ENCODE peak calls at places on chromosomes 2 and 18, in seven cellular contexts. B is suprapubic skin, W is IMR-90, M is heart left ventricle, T is sigmoid colon, U is H1, S is stomach. X is an unnamed sample.

GRCh38 chr18:24176727-24177416 is 38.0 kb downstream of the CABYR start:
- DNase-seq in T (peak), M (peak), B (no peak), U (peak), S (peak), W (peak), X (peak)

GRCh38 chr2:85843543-85843942 is 45.2 kb downstream of the ST3GAL5 start:
- DNase-seq in U (peak), B (no peak), S (no peak), T (no peak), M (no peak), W (no peak), X (peak)

GRCh38 chr2:136230471-136230870 is 112.5 kb upstream of the CXCR4 start:
- DNase-seq in M (no peak), S (no peak), T (no peak), B (no peak), W (no peak), U (no peak), X (no peak)

GRCh38 chr2:9631976-9632700 is 1.3 kb upstream of the YWHAQ start:
- DNase-seq in M (peak), T (no peak), B (no peak), S (no peak), W (no peak), U (peak), X (no peak)

GRCh38 chr18:10274327-10274726 is 180.1 kb upstream of the APCDD1 start:
- DNase-seq in B (no peak), S (no peak), W (peak), M (peak), T (peak), U (no peak), X (no peak)

GRCh38 chr2:207815254-207815653 is 45.5 kb upstream of the FZD5 start:
- DNase-seq in S (no peak), M (no peak), T (no peak), B (no peak), W (no peak), U (no peak), X (no peak)

GRCh38 chr2:220120004-220120403 is 492.6 kb downstream of the SLC4A3 start:
- DNase-seq in T (no peak), U (no peak), W (no peak), B (no peak), S (no peak), M (no peak), X (no peak)

GRCh38 chr2:197813093-197813787 is 8.8 kb downstream of the PLCL1 start:
- DNase-seq in B (no peak), M (no peak), S (no peak), W (peak), U (no peak), T (no peak), X (peak)

GRCh38 chr18:23712445-23712844 is 23.2 kb downstream of the LAMA3 start:
- DNase-seq in B (no peak), S (no peak), M (no peak), U (no peak), T (no peak), W (no peak), X (no peak)

GRCh38 chr2:102233132-102233884 is 46.5 kb downstream of the IL1RL2 start:
- DNase-seq in W (no peak), T (no peak), U (peak), S (no peak), M (no peak), B (no peak), X (no peak)

GRCh38 chr2:235694721-235695601 is 201.1 kb downstream of the AGAP1 start:
- DNase-seq in S (no peak), T (no peak), W (peak), B (peak), M (peak), U (no peak), X (no peak)

GRCh38 chr2:71207601-71208000 is 19.3 kb downstream of the PAIP2B start:
- DNase-seq in M (no peak), W (no peak), U (no peak), B (no peak), S (no peak), T (no peak), X (no peak)

GRCh38 chr2:218395456-218395825 is 4.2 kb upstream of the CTDSP1 start:
- DNase-seq in W (no peak), T (peak), U (no peak), B (no peak), M (no peak), S (no peak), X (peak)

GRCh38 chr18:41870817-41871216 is 84.2 kb upstream of the PIK3C3 start:
- DNase-seq in B (no peak), S (no peak), T (no peak), U (no peak), M (no peak), W (peak), X (no peak)

GRCh38 chr2:174744111-174744510 is 20.2 kb downstream of the CHRNA1 start:
- DNase-seq in S (no peak), U (no peak), B (no peak), M (no peak), W (no peak), T (no peak), X (no peak)

GRCh38 chr18:45566025-45566740 is 49.1 kb upstream of the SLC14A2 start:
- DNase-seq in T (no peak), S (no peak), W (peak), B (peak), U (no peak), M (peak), X (no peak)

GRCh38 chr2:200654823-200655222 is 69.0 kb downstream of the AOX1 start:
- DNase-seq in B (no peak), T (no peak), U (no peak), M (no peak), W (no peak), S (no peak), X (no peak)

GRCh38 chr18:76167440-76167839 is 327.6 kb downstream of the ZNF516 start:
- DNase-seq in T (no peak), S (no peak), B (no peak), U (no peak), W (no peak), M (no peak), X (no peak)

GRCh38 chr18:35355140-35355618 is 11.0 kb upstream of the ZNF24 start:
- DNase-seq in B (peak), W (peak), T (peak), S (peak), M (peak), U (peak), X (peak)

GRCh38 chr18:47254341-47254939 is 3.0 kb upstream of the SKOR2 start:
- DNase-seq in T (no peak), M (no peak), W (peak), B (no peak), S (no peak), U (peak), X (peak)

GRCh38 chr2:159084395-159085370 is 116.2 kb downstream of the TANC1 start:
- DNase-seq in U (no peak), M (no peak), S (no peak), B (no peak), T (no peak), W (peak), X (no peak)

GRCh38 chr2:65265090-65266045 is 37.7 kb downstream of the ACTR2 start:
- DNase-seq in T (no peak), S (no peak), B (no peak), W (peak), U (no peak), M (no peak), X (peak)

GRCh38 chr2:197500503-197501179 is 462 bp downstream of the HSPE1 start:
- DNase-seq in U (no peak), W (peak), B (peak), S (no peak), M (no peak), T (no peak), X (peak)

GRCh38 chr18:42222557-42222956 is 267.5 kb downstream of the PIK3C3 start:
- DNase-seq in U (no peak), T (no peak), M (no peak), S (no peak), B (no peak), W (no peak), X (no peak)

GRCh38 chr2:212912445-212913103 is 238.8 kb downstream of the IKZF2 start:
- DNase-seq in W (peak), U (no peak), S (peak), T (no peak), M (no peak), B (no peak), X (no peak)

GRCh38 chr2:25977768-25978167 is 4.5 kb downstream of the KIF3C start:
- DNase-seq in T (no peak), W (peak), B (no peak), U (no peak), M (no peak), S (no peak), X (no peak)

GRCh38 chr2:209049608-209050007 is 374.2 kb upstream of the MAP2 start:
- DNase-seq in B (no peak), M (no peak), T (no peak), U (no peak), W (no peak), S (no peak), X (no peak)

GRCh38 chr2:173028671-173029070 is 47.0 kb upstream of the MAP3K20 start:
- DNase-seq in B (no peak), T (no peak), S (no peak), U (no peak), W (peak), M (no peak), X (no peak)

GRCh38 chr2:235218486-235218907 is 266.7 kb downstream of the SH3BP4 start:
- DNase-seq in M (peak), U (no peak), T (no peak), S (no peak), W (no peak), B (no peak), X (no peak)

GRCh38 chr18:31942301-31942998 is 478 bp downstream of the TRAPPC8 start:
- DNase-seq in T (peak), M (peak), S (no peak), W (peak), U (no peak), B (peak), X (peak)

GRCh38 chr2:137233091-137233490 is 467.7 kb downstream of the THSD7B start:
- DNase-seq in T (no peak), S (no peak), M (no peak), U (no peak), W (no peak), B (no peak), X (no peak)

GRCh38 chr18:29218101-29218500 is 1041.2 kb upstream of the CDH2 start:
- DNase-seq in U (no peak), T (no peak), W (peak), S (no peak), B (no peak), M (no peak), X (no peak)

GRCh38 chr18:74063023-74063422 is 84.6 kb downstream of the FBXO15 start:
- DNase-seq in S (no peak), M (no peak), B (no peak), W (no peak), U (no peak), T (no peak), X (no peak)

GRCh38 chr2:163247151-163247872 is 408.7 kb upstream of the KCNH7 start:
- DNase-seq in S (no peak), U (no peak), M (no peak), B (no peak), T (no peak), W (no peak), X (no peak)

GRCh38 chr2:238021327-238021726 is 39.5 kb upstream of the SCLY start:
- DNase-seq in W (peak), M (no peak), B (no peak), T (no peak), S (no peak), U (no peak), X (no peak)

GRCh38 chr2:178331474-178332431 is 119.2 kb downstream of the PRKRA start:
- DNase-seq in U (no peak), W (no peak), B (no peak), M (no peak), S (no peak), T (no peak), X (no peak)

GRCh38 chr2:174552891-174553290 is 44.7 kb downstream of the WIPF1 start:
- DNase-seq in U (no peak), W (no peak), B (no peak), T (no peak), M (no peak), S (no peak), X (no peak)

DNA sequence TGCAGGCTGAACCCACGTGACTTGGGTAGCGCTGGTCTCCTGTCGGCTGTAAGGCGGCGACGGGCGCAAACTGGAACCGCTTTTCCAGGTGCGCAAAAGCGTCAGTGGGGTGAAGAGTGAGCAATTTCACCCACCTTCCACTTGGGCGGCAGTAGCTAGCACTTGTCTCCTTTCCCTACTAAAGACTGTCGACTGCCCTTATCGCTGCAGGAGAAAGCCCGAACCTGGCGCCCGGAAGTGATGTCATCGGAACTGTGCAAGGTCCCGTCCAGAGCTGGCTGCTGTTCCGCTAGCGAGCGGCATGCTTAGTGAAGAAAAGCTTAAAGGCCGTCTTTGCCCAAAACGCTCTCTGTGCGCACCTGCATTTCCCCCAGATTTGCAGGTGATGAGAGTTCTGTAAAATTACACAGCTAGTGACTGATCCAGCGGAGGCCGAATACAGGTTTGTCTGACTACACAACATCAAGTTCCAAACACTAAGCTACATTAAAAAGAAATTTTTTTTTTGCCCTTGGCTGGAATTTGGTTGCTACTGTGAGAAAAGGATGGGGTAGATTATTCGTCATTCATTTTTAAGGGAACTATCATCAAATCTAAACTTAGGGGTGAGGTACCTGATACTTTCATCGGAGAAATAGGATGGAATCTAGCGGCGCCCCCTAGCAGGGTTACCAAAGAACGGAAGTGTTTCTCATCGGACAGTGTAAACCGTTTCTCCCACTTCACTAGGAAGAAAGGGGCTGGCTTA is at the start of gene OSGEPL1:
- DNase-seq in B (peak), T (peak), M (peak), W (peak), S (peak), U (peak), X (peak)
- TF ChIP-seq POLR2A in B (no peak), T (no peak), M (peak), W (peak), S (no peak), U (peak), X (peak)

DNA sequence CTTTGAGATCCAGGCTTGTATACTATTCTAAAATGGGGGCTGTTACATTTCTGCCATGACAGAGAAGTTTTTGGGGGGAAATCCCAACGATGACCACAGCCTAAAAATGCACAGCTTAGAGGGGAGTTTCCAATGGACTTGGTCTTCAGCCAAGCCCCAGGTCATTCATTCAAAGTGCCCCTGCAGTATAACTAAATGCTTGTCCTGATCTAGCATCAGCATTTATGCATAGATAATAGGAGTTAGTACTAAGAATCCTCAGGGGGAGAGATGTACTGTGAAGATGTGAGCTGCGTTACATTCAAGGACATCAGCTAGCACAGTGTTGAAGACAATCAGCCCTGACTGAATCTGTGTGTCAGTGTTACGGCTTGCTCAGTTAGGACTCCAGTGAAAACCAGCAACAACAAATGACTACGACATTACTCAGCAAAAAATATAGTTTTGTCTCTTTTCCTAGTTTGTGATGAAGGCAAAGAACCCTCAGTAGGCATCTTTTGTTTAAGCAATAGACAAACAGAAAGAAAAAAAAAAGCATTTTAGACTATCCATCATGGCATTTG is 160.9 kb downstream of the ZEB2 start:
- DNase-seq in T (no peak), W (peak), B (no peak), S (no peak), M (no peak), U (no peak), X (peak)
- TF ChIP-seq POLR2A in T (no peak), W (no peak), B (no peak), S (no peak), M (no peak), U (peak), X (no peak)

DNA sequence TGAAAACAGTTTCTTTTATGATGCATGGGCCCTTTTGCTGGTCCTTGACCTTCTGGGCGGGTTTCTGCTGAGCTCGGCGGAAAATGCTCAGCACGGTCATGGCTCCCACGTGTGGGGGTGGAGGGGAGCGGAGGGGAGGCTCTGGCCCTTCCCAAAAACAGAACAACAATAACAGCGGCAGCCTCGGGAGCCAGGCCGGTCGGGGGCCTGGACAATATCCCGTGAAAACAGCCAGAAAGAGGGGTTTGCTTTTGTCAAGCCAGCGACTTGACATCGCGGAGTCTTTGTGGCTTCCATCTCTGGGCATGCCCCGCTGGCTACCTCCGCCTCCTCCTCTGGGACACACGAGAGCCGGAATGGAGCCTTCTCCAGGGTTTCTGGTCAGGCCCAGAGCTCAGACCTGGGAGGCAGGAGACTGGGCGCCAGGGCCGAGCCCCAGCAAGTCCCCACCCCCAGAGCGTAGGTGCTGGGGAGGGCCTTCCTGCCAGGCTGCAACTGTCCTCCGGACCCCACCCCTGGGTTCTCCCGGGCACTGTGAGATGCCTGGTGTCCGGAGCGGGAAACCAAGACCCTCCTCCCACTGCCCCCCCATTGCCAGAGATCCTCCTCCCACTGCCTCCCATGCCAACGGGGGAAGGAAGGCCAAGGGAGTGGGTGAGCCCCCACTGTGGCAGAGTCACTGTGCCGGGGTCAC is 35.9 kb upstream of the SNED1 start:
- DNase-seq in U (peak), B (peak), T (peak), S (peak), W (no peak), M (peak), X (no peak)
- TF ChIP-seq POLR2A in U (no peak), B (no peak), T (no peak), S (no peak), W (no peak), M (no peak), X (no peak)

GRCh38 chr2:76870011-76870410 is 652.2 kb downstream of the LRRTM4 start:
- DNase-seq in S (no peak), U (no peak), B (no peak), T (no peak), M (no peak), W (no peak), X (no peak)

GRCh38 chr2:76870581-76870980 is 651.6 kb downstream of the LRRTM4 start:
- DNase-seq in M (no peak), W (peak), S (no peak), U (no peak), B (no peak), T (no peak), X (no peak)

GRCh38 chr2:76866464-76866863 is 655.7 kb downstream of the LRRTM4 start:
- DNase-seq in U (no peak), M (no peak), T (no peak), W (no peak), B (no peak), S (no peak), X (no peak)

GRCh38 chr2:76862901-76863300 is 659.3 kb downstream of the LRRTM4 start:
- DNase-seq in U (no peak), S (no peak), W (no peak), B (no peak), T (no peak), M (no peak), X (no peak)

GRCh38 chr2:76867854-76868253 is 654.3 kb downstream of the LRRTM4 start:
- DNase-seq in U (no peak), W (peak), M (no peak), T (no peak), B (no peak), S (no peak), X (no peak)
- TF ChIP-seq POLR2A in U (no peak), W (no peak), M (no peak), T (no peak), B (no peak), S (no peak), X (no peak)

DNA sequence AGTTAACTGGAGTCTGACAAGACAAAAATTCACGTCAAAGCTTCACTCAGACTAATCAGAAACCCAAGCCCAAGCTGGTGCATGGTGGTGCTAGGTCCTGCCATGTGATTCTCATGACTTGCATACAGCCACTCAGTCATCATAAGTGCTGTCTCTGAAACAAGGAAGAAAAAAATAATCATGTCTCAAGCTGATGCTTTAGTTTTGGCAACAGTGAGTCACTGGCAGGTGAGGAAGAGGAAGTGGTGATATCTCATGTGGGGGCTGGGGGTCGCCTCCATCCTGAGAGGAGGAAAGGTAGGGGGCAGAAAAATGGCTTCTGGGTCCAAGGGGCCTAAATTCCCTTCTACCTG is 136.3 kb downstream of the TMEM163 start:
- DNase-seq in W (no peak), M (no peak), T (no peak), B (no peak), S (no peak), U (no peak), X (no peak)
- TF ChIP-seq POLR2A in W (no peak), M (no peak), T (no peak), B (no peak), S (no peak), U (no peak), X (no peak)

X was measured in erythroblast.